ENCODE peak calls at places on chromosomes 11 and 22, in ten cellular contexts. N, W, H, I, B, C, U, Q, F and T are unnamed samples.
A peak's percentile ranks its signal among the peaks of the same experiment; 100 is the strongest.

GRCh38 chr11:69166186-69167115 is 10.7 kb downstream of the SMIM38 start:
- DNase-seq in N (no peak), W (peak; percentile 50), H (peak; percentile 22), I (peak; percentile 93), B (no peak), C (peak; percentile 62), U (no peak), Q (peak; percentile 30), F (peak; percentile 66), T (no peak)

GRCh38 chr11:7965386-7965785 is at the start of gene NLRP10:
- DNase-seq in N (no peak), W (no peak), H (no peak), I (peak; percentile 95), B (no peak), C (no peak), U (no peak), Q (no peak), F (no peak), T (no peak)

GRCh38 chr22:29813563-29813962 is 24.5 kb downstream of the ASCC2 start:
- DNase-seq in N (no peak), W (no peak), H (no peak), I (no peak), B (no peak), C (no peak), U (no peak), Q (no peak), F (no peak), T (no peak)

GRCh38 chr11:17528181-17528691 is 16.0 kb downstream of the USH1C start:
- DNase-seq in N (peak; percentile 52), W (peak; percentile 23), H (peak; percentile 50), I (peak; percentile 28), B (peak; percentile 28), C (no peak), U (peak; percentile 55), Q (no peak), F (peak; percentile 57), T (no peak)

GRCh38 chr11:104609297-104609696 is 289.0 kb downstream of the CASP12 start:
- DNase-seq in N (peak; percentile 9), W (peak; percentile 24), H (peak; percentile 26), I (peak; percentile 75), B (no peak), C (no peak), U (no peak), Q (no peak), F (no peak), T (no peak)

GRCh38 chr22:22408731-22409696 is 99.5 kb downstream of the ZNF280B start:
- DNase-seq in N (peak; percentile 42), W (peak; percentile 45), H (peak; percentile 34), I (peak; percentile 4), B (peak; percentile 20), C (no peak), U (no peak), Q (no peak), F (peak; percentile 24), T (no peak)

GRCh38 chr11:130979386-130979972 is 63.2 kb upstream of the SNX19 start:
- DNase-seq in N (no peak), W (no peak), H (no peak), I (peak; percentile 61), B (no peak), C (no peak), U (no peak), Q (no peak), F (no peak), T (no peak)

GRCh38 chr22:22802346-22802970 is 85.2 kb upstream of the IGLL5 start:
- DNase-seq in N (no peak), W (no peak), H (no peak), I (no peak), B (no peak), C (no peak), U (no peak), Q (no peak), F (no peak), T (no peak)

GRCh38 chr11:121895919-121896318 is 220.1 kb downstream of the BLID start:
- DNase-seq in N (no peak), W (no peak), H (no peak), I (peak; percentile 61), B (no peak), C (no peak), U (no peak), Q (no peak), F (no peak), T (peak; percentile 38)

DNA sequence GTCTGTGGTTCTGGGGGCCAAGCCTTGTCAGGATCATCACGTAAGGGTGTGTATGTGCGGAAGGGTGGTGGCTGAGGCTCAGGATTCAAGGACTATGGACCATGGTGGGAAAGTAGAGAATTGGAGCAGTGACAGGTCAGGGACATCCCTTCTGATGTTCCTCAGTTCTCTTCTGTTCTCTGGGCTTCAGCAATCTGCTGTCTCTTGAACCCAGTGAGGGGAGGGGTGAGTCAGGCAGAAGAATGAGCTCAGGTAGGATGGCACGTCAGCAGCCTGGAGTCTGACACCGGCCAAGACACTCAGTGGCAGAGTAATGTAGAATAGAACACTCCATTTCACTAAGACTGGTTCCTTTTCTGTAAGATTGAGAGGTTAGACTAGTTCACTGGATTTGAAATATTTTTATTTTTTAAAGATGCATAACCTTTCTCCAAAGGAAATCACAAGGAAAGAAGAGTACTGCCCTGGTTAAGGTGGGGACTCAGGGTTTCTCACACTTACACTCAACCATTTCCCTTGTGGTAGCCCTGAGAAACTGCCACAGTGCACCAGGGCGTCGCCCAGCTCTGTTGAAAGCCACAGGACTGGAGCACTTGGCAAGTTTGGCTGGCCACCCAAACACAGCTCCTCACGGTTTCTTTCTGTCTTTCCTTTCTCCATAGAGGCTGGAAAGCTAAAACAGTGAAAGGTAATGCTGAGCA is 23.2 kb upstream of the MICAL2 start:
- DNase-seq in N (peak; percentile 46), W (no peak), H (no peak), I (peak; percentile 78), B (no peak), C (peak; percentile 79), U (no peak), Q (peak; percentile 41), F (no peak), T (peak; percentile 66)
- TF ChIP-seq POLR2A in N (no peak), W (no peak), H (no peak), I (peak; percentile 81), B (no peak), C (no peak), U (no peak), Q (no peak), F (no peak), T (no peak)

DNA sequence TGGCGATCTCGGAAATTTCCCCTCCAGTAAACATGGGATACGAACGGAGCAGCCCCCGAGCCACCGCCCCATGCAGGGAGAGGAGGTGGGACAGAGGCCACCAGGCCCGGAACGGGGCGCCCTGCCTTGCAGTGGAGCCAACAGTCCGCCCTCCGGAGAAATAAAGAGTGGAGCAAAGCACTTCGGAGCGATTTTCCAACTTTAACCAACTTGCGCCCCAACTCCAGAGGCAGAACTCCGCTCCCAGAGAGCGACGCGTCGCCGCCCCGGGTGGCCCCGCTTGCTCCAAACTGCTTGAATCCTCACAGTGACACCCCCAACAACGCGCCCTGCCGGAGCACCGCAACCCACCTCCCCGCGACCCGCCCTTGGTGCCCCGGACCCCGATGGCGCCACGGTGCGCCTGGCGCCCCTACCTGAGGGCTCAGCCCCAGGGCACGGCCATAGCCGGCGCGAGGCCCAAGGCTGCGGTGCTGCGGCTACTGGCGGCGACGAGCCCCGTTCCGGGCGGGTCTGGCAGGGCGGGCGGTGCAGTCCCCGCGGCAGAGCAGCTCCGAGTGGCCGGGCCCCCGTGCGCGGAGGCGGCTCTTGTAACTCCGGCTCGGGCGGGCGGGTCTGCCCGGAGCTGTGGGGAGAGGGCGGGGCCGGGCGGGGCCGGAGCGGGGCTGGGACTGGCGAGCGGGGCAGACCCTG is at the start of gene AHNAK:
- DNase-seq in N (peak; percentile 92), W (no peak), H (peak; percentile 84), I (peak; percentile 52), B (peak; percentile 74), C (peak; percentile 93), U (peak; percentile 90), Q (peak; percentile 88), F (peak; percentile 93), T (peak; percentile 83)
- TF ChIP-seq CTCF in N (no peak), W (no peak), H (no peak), I (no peak), B (no peak), C (no peak), U (no peak), Q (no peak), F (no peak), T (no peak)

GRCh38 chr22:36816338-36816634 is 549 bp downstream of the PVALB start:
- DNase-seq in N (no peak), W (no peak), H (no peak), I (no peak), B (no peak), C (no peak), U (no peak), Q (no peak), F (no peak), T (no peak)

GRCh38 chr22:36816635-36817428 is at the start of gene PVALB:
- DNase-seq in N (no peak), W (no peak), H (peak; percentile 28), I (peak; percentile 13), B (no peak), C (no peak), U (no peak), Q (no peak), F (peak; percentile 38), T (no peak)

GRCh38 chr22:36817429-36817783 is 571 bp upstream of the PVALB start:
- DNase-seq in N (no peak), W (no peak), H (no peak), I (no peak), B (no peak), C (no peak), U (no peak), Q (no peak), F (no peak), T (no peak)

GRCh38 chr22:36814796-36815195 is 2.0 kb downstream of the PVALB start:
- DNase-seq in N (no peak), W (no peak), H (no peak), I (no peak), B (no peak), C (no peak), U (no peak), Q (no peak), F (no peak), T (no peak)

DNA sequence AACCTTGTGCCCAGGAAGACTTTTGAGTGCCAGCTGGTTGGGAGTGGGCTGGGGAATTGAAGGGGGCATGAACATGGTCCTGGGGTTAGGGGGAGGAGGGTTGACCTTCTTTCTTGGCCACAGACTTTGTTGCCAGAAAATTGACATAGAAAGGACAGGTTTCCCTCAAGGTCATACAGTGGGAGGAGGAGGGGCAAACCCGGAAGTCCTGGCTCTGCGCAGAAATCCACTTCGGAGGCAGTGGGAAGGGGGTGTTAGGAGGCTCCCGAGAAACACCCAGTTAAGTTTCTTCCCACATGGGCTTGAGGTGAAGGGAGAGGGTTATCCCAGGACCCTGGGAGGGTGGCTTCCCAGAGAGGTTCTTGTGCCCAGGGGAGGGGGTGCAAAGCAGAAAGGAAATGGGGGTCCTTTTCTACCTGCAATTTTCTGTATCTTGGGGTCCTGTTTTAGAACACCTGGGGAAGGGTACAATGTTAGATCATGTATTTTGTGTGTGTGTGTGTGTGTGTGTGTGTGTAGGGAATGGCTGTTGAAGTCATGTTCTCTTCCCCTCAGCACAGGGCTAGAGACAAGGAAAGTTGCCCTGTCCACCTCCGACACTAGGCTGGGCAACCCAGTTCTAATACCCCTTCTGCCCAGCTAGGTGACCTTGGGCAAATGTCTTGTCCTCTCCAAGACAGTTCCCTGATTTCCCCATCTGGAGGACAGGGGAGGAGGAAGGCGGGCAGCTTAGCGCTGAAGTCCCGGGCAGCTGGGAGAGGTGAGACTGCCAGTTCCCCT is 1.1 kb downstream of the PVALB start:
- DNase-seq in N (no peak), W (no peak), H (no peak), I (no peak), B (no peak), C (no peak), U (no peak), Q (no peak), F (no peak), T (no peak)
- H3K4me3 ChIP-seq in N (no peak overlapping the region), W (no peak overlapping the region), H (no peak overlapping the region), I (no peak overlapping the region), B (no peak overlapping the region), C (no peak overlapping the region), U (no peak overlapping the region), Q (no peak overlapping the region), F (no peak overlapping the region), T (no peak overlapping the region)

GRCh38 chr22:46057762-46058420 is 80.9 kb upstream of the WNT7B start:
- DNase-seq in N (peak; percentile 55), W (no peak), H (peak; percentile 71), I (no peak), B (peak; percentile 78), C (peak; percentile 80), U (peak; percentile 50), Q (peak; percentile 76), F (peak; percentile 74), T (peak; percentile 87)
- TF ChIP-seq POLR2A in N (peak; percentile 15), W (no peak), H (peak; percentile 53), I (no peak), B (peak; percentile 65), C (peak; percentile 63), U (peak; percentile 53), Q (peak; percentile 35), F (peak; percentile 50), T (no peak)